ENCODE peak calls at places on chromosomes 12 and 14, in four cellular contexts. D, A, W and G are unnamed samples.

GRCh38 chr14:94673071-94673470 is 60.9 kb downstream of the SERPINA3 start:
- DNase-seq in W (no peak), D (no peak), A (no peak), G (no peak)

GRCh38 chr12:105047303-105047702 is 37.0 kb downstream of the ALDH1L2 start:
- DNase-seq in A (no peak), W (no peak), D (no peak), G (no peak)

GRCh38 chr12:84043355-84043754 is 869.2 kb downstream of the SLC6A15 start:
- DNase-seq in D (no peak), A (no peak), W (no peak), G (no peak)

GRCh38 chr12:80325167-80325959 is 118.7 kb upstream of the PTPRQ start:
- DNase-seq in A (no peak), D (no peak), W (no peak), G (no peak)

GRCh38 chr12:45986646-45987338 is 3.6 kb downstream of the SCAF11 start:
- DNase-seq in D (no peak), A (no peak), W (no peak), G (peak)

GRCh38 chr14:60349663-60350365 is 100.8 kb downstream of the PPM1A start:
- DNase-seq in W (no peak), D (peak), A (peak), G (peak)

GRCh38 chr12:12681061-12681765 is 14.8 kb downstream of the GPR19 start:
- DNase-seq in A (no peak), D (no peak), W (no peak), G (no peak)

GRCh38 chr14:36604757-36605505 is 22.5 kb upstream of the NKX2-8 start:
- DNase-seq in A (peak), D (no peak), W (no peak), G (peak)

GRCh38 chr12:113477842-113478215 is 6.2 kb upstream of the LHX5 start:
- DNase-seq in W (no peak), D (peak), A (no peak), G (no peak)

GRCh38 chr12:67651380-67651695 is 2.8 kb downstream of the DYRK2 start:
- DNase-seq in W (no peak), A (no peak), D (no peak), G (no peak)

GRCh38 chr12:171743-172705 is 41.9 kb downstream of the SLC6A12 start:
- DNase-seq in W (no peak), A (peak), D (no peak), G (peak)

GRCh38 chr12:90940872-90941499 is 14.0 kb downstream of the CCER1 start:
- DNase-seq in D (no peak), A (peak), W (no peak), G (peak)

GRCh38 chr12:51862947-51863346 is 14.4 kb upstream of the FIGNL2 start:
- DNase-seq in D (no peak), A (no peak), W (no peak), G (no peak)

GRCh38 chr12:71710276-71711125 is 24.6 kb downstream of the TMEM19 start:
- DNase-seq in D (no peak), A (no peak), W (no peak), G (no peak)

GRCh38 chr14:50260511-50260910 is 29.1 kb upstream of the SOS2 start:
- DNase-seq in A (no peak), W (no peak), D (peak), G (peak)

GRCh38 chr14:28751467-28752058 is 15.0 kb upstream of the FOXG1 start:
- DNase-seq in D (no peak), W (peak), A (peak), G (peak)

GRCh38 chr12:114628199-114628598 is 55.8 kb downstream of the TBX3 start:
- DNase-seq in D (no peak), A (no peak), W (no peak), G (no peak)

GRCh38 chr14:98293527-98293926 is 978.5 kb downstream of the BCL11B start:
- DNase-seq in W (no peak), A (no peak), D (no peak), G (no peak)

GRCh38 chr12:45273717-45274271 is 57.9 kb downstream of the ANO6 start:
- DNase-seq in W (no peak), D (no peak), A (peak), G (no peak)

GRCh38 chr12:42684171-42685071 is 94.9 kb upstream of the PRICKLE1 start:
- DNase-seq in W (no peak), D (no peak), A (no peak), G (no peak)

GRCh38 chr12:75820848-75821578 is 210.6 kb downstream of the PHLDA1 start:
- DNase-seq in W (no peak), D (no peak), A (no peak), G (no peak)

GRCh38 chr12:18752280-18752920 is 14.5 kb downstream of the CAPZA3 start:
- DNase-seq in A (peak), D (no peak), W (no peak), G (no peak)

GRCh38 chr12:38456769-38457168 is 140.2 kb downstream of the ALG10B start:
- DNase-seq in W (no peak), A (no peak), D (no peak), G (no peak)

GRCh38 chr14:72876021-72876709 is 17.7 kb downstream of the DPF3 start:
- DNase-seq in D (no peak), A (no peak), W (no peak), G (no peak)

GRCh38 chr12:26298785-26299621 is 103.6 kb downstream of the SSPN start:
- DNase-seq in D (peak), W (peak), A (peak), G (peak)

GRCh38 chr12:92602476-92602875 is 100.3 kb upstream of the PLEKHG7 start:
- DNase-seq in W (no peak), A (no peak), D (no peak), G (no peak)

GRCh38 chr12:99767809-99768208 is 120.3 kb downstream of the GARIN6 start:
- DNase-seq in A (no peak), D (no peak), W (no peak), G (no peak)

GRCh38 chr12:90460681-90461080 is 494.3 kb downstream of the CCER1 start:
- DNase-seq in D (no peak), W (no peak), A (no peak), G (no peak)

GRCh38 chr12:1842905-1843640 is 22.7 kb downstream of the LRTM2 start:
- DNase-seq in D (no peak), W (no peak), A (no peak), G (no peak)

GRCh38 chr12:83361486-83361885 is 674.8 kb downstream of the TMTC2 start:
- DNase-seq in W (no peak), D (no peak), A (no peak), G (no peak)

GRCh38 chr12:76259660-76260389 is 88.4 kb downstream of the BBS10 start:
- DNase-seq in W (no peak), D (no peak), A (no peak), G (no peak)

GRCh38 chr12:92059976-92060375 is 85.7 kb downstream of the BTG1 start:
- DNase-seq in W (no peak), D (no peak), A (no peak), G (no peak)

GRCh38 chr14:103402700-103403099 is 17.5 kb downstream of the MARK3 start:
- DNase-seq in A (no peak), W (no peak), D (no peak), G (no peak)

GRCh38 chr12:32252199-32253073 is 145.8 kb downstream of the BICD1 start:
- DNase-seq in A (no peak), D (no peak), W (peak), G (no peak)

GRCh38 chr12:32249701-32250270 is 143.1 kb downstream of the BICD1 start:
- DNase-seq in W (no peak), D (no peak), A (no peak), G (no peak)

GRCh38 chr12:32254260-32254659 is 145.1 kb upstream of the FGD4 start:
- DNase-seq in D (no peak), A (no peak), W (no peak), G (no peak)

GRCh38 chr12:32253154-32253795 is 146.1 kb upstream of the FGD4 start:
- DNase-seq in A (no peak), W (no peak), D (no peak), G (no peak)

GRCh38 chr12:32248594-32249140 is 142.0 kb downstream of the BICD1 start:
- DNase-seq in D (no peak), W (no peak), A (no peak), G (no peak)
- TF ChIP-seq SPI1 in D (no peak), W (no peak), A (no peak), G (no peak)

DNA sequence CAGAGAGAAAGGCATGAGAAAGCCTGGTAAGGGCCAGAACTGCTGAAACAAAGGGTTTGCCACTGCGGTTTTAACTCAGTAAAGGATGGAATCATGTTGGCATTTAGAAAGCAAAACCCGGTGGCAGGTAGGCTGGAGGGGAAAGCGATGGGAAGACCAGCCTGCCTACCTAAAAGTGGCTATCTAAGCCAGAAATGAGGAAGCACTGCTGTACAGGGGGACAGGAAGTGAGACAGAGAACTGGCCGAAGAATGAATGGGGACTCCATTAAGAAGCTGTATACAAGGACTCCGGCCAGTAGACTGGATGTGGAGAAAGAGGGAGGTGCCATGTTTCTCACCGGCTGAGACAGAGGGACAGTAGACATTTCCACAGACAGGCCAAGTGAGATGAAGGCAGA is 48.2 kb downstream of the PPM1H start:
- DNase-seq in W (no peak), D (no peak), A (no peak), G (no peak)
- TF ChIP-seq SPI1 in W (no peak), D (no peak), A (peak), G (peak)

GRCh38 chr12:123111498-123112165 is 39.3 kb downstream of the PITPNM2 start:
- DNase-seq in D (no peak), A (no peak), W (no peak), G (no peak)
- TF ChIP-seq SPI1 in D (no peak), A (no peak), W (no peak), G (no peak)

GRCh38 chr12:11174022-11174421 is 3.0 kb downstream of the SMIM10L1 start:
- DNase-seq in W (no peak), D (no peak), A (no peak), G (no peak)
- TF ChIP-seq SPI1 in W (no peak), D (no peak), A (no peak), G (no peak)

DNA sequence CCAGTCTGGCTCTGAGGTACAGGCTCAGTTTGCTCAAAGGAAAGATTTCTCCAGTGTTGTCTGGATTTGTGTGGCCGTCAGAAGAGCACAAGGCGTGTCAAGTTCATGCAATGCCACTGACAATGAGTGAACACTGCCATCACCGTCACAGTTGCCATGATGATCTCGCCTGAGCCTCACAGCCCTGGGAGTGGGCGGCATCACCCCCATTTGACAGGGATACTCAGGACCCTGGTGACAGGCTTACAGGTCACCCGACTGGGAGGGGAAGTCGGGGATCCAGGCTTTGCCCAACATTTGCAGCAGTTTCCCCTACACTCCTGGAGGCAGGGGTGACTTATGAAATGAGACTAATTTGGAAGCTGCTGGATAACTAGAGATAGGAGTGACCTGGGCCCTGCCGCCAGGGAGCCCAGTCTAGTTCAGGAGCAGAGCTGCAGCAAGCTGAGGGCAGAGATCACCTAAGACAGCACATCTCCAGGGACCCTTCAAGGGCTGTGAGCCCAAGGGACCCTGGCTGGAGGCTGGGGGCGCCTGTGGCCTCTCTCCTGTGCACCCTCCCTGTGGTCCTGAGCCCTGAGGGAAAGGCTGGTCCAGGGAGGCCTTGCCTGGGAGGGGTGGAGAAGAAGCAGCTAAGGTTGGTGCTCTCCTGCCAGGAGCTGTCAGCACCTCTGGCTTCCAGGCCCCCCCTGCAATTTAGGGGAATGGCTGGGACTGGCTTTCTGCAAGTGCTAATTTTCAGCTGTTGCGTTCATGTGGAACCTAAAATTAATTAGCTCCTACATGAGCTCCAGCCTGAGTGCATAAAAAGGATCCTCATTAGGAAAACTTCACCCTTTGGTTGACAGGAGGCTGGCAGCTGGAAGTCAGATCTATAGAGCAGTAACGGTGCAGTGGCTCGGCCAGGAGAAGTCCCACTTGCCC is 32.4 kb upstream of the BEGAIN start:
- DNase-seq in W (no peak), D (no peak), A (no peak), G (no peak)
- TF ChIP-seq SPI1 in W (no peak), D (no peak), A (no peak), G (no peak)